ENCODE peak calls at places on chromosomes 16 and 17, in eight cellular contexts. I, Z, Y, V, Q, U, A and E are unnamed samples.

GRCh38 chr16:17435324-17435723 is 35.4 kb downstream of the XYLT1 start:
- DNase-seq in I (no peak), Z (no peak), Y (no peak), V (no peak), Q (no peak), U (no peak), A (no peak), E (no peak)

GRCh38 chr17:62058611-62059010 is 6.5 kb downstream of the MED13 start:
- DNase-seq in I (no peak), Z (no peak), Y (no peak), V (no peak), Q (no peak), U (no peak), A (no peak), E (no peak)

GRCh38 chr16:17281052-17281451 is 189.7 kb downstream of the XYLT1 start:
- DNase-seq in I (no peak), Z (no peak), Y (no peak), V (no peak), Q (no peak), U (no peak), A (no peak), E (no peak)

GRCh38 chr16:3637371-3637923 is 17.0 kb upstream of the DNASE1 start:
- DNase-seq in I (no peak), Z (peak; percentile 28), Y (no peak), V (no peak), Q (no peak), U (peak; percentile 33), A (no peak), E (no peak)

GRCh38 chr17:57853695-57854094 is 3.9 kb upstream of the MRPS23 start:
- DNase-seq in I (no peak), Z (peak; percentile 96), Y (no peak), V (no peak), Q (no peak), U (no peak), A (no peak), E (no peak)

GRCh38 chr16:11208916-11209665 is 46.9 kb downstream of the SOCS1 start:
- DNase-seq in I (no peak), Z (no peak), Y (no peak), V (no peak), Q (no peak), U (no peak), A (no peak), E (peak; percentile 94)

GRCh38 chr17:10737168-10737622 is 7.4 kb upstream of the TMEM220 start:
- DNase-seq in I (no peak), Z (no peak), Y (peak; percentile 47), V (no peak), Q (peak; percentile 47), U (no peak), A (peak; percentile 44), E (peak; percentile 55)

GRCh38 chr17:77512062-77512946 is 371.5 kb downstream of the SEC14L1 start:
- DNase-seq in I (no peak), Z (no peak), Y (no peak), V (no peak), Q (no peak), U (no peak), A (no peak), E (peak; percentile 17)

GRCh38 chr16:3065069-3065741 is at the start of gene IL32:
- DNase-seq in I (peak; percentile 36), Z (no peak), Y (no peak), V (peak; percentile 75), Q (peak; percentile 90), U (no peak), A (peak; percentile 16), E (peak; percentile 78)

GRCh38 chr16:73697336-73697735 is 599.3 kb upstream of the PSMD7 start:
- DNase-seq in I (no peak), Z (no peak), Y (no peak), V (no peak), Q (no peak), U (no peak), A (no peak), E (peak; percentile 87)

GRCh38 chr17:81528384-81528650 is 140 bp downstream of the FSCN2 start:
- DNase-seq in I (no peak), Z (no peak), Y (no peak), V (no peak), Q (no peak), U (no peak), A (no peak), E (no peak)

GRCh38 chr17:32515677-32516383 is 29.0 kb downstream of the CDK5R1 start:
- DNase-seq in I (no peak), Z (peak; percentile 7), Y (no peak), V (no peak), Q (no peak), U (no peak), A (no peak), E (no peak)

GRCh38 chr17:79917902-79918484 is 78.8 kb upstream of the CBX4 start:
- DNase-seq in I (no peak), Z (no peak), Y (no peak), V (no peak), Q (no peak), U (no peak), A (no peak), E (no peak)